ENCODE peak calls at places on chromosomes 12 and 14, in ten cellular contexts. X is stimulated activated CD8-positive, alpha-beta memory T cell treated with anti-CD3 and anti-CD28 coated beads, Interleukin-2, amount 100 ng/mL, for 1 hour; L is hippocampal formation; M is CD4-positive, alpha-beta T cell; K is posterior vena cava; C is A172; B is AG09309; O is SJCRH30; R is EH; E is GM12865. G is an unnamed sample.

GRCh38 chr14:101193845-101194355 is 290.4 kb upstream of the RTL1 start:
- DNase-seq in X (no peak), L (no peak), M (no peak), K (no peak), C (no peak), B (no peak), O (no peak), R (no peak), E (no peak), G (no peak)

GRCh38 chr14:90419200-90419599 is 22.4 kb downstream of the CALM1 start:
- DNase-seq in X (no peak), L (peak; percentile 10), M (no peak), K (peak; percentile 94), C (peak; percentile 99), B (peak; percentile 85), O (peak; percentile 67), R (peak; percentile 94), E (no peak), G (no peak)

GRCh38 chr14:105864651-105865265 is 338.4 kb downstream of the TMEM121 start:
- DNase-seq in X (no peak), L (no peak), M (no peak), K (peak; percentile 81), C (no peak), B (no peak), O (no peak), R (no peak), E (no peak), G (no peak)

GRCh38 chr12:92074889-92075288 is 70.8 kb downstream of the BTG1 start:
- DNase-seq in X (no peak), L (no peak), M (no peak), K (no peak), C (no peak), B (no peak), O (no peak), R (no peak), E (no peak), G (no peak)

GRCh38 chr14:38254565-38255407 is 1.1 kb downstream of the CLEC14A start:
- DNase-seq in X (no peak), L (no peak), M (no peak), K (no peak), C (no peak), B (no peak), O (peak; percentile 34), R (no peak), E (no peak), G (no peak)

GRCh38 chr12:108890208-108890607 is 10.3 kb downstream of the DAO start:
- DNase-seq in X (no peak), L (no peak), M (no peak), K (peak; percentile 42), C (no peak), B (no peak), O (peak; percentile 25), R (peak; percentile 39), E (peak; percentile 13), G (no peak)

GRCh38 chr12:89351489-89352241 is 636 bp downstream of the DUSP6 start:
- DNase-seq in X (peak; percentile 5), L (no peak), M (peak; percentile 35), K (peak; percentile 86), C (no peak), B (no peak), O (peak; percentile 53), R (peak; percentile 50), E (peak; percentile 20), G (peak; percentile 59)

GRCh38 chr12:89525824-89526770 is at the start of gene POC1B:
- DNase-seq in X (peak; percentile 41), L (peak; percentile 93), M (peak; percentile 46), K (peak; percentile 94), C (peak; percentile 69), B (no peak), O (peak; percentile 92), R (peak; percentile 88), E (peak; percentile 84), G (peak; percentile 86)

GRCh38 chr14:77026930-77027537 is 1.5 kb downstream of the IRF2BPL start:
- DNase-seq in X (peak; percentile 33), L (no peak), M (peak; percentile 52), K (peak; percentile 88), C (no peak), B (no peak), O (peak; percentile 45), R (peak; percentile 58), E (peak; percentile 78), G (peak; percentile 70)

GRCh38 chr14:84003316-84003715 is 1526.6 kb upstream of the FLRT2 start:
- DNase-seq in X (no peak), L (no peak), M (no peak), K (no peak), C (no peak), B (no peak), O (no peak), R (no peak), E (no peak), G (no peak)

G was measured in GM13976.